ENCODE peak calls at places on chromosomes 7 and 10, in five cellular contexts. One of them, this sample, is unnamed.

GRCh38 chr10:13949844-13950542 is 363.2 kb downstream of the PRPF18 start:
- DNase-seq in C1 segment of cervical spinal cord: no peak
- DNase-seq in GM04504: peak
- DNase-seq in frontal cortex: no peak
- DNase-seq in activated CD4-positive, alpha-beta T cell treated with anti-CD3 and anti-CD28 coated beads, Interleukin-2, amount 50 U/mL, for 1 hour: no peak
- DNase-seq in this sample: no peak

GRCh38 chr10:84523509-84523908 is 195.1 kb downstream of the CCSER2 start:
- DNase-seq in C1 segment of cervical spinal cord: no peak
- DNase-seq in GM04504: no peak
- DNase-seq in frontal cortex: no peak
- DNase-seq in activated CD4-positive, alpha-beta T cell treated with anti-CD3 and anti-CD28 coated beads, Interleukin-2, amount 50 U/mL, for 1 hour: no peak
- DNase-seq in this sample: no peak

GRCh38 chr10:112526130-112526529 is 79.1 kb downstream of the VTI1A start:
- DNase-seq in C1 segment of cervical spinal cord: no peak
- DNase-seq in GM04504: no peak
- DNase-seq in frontal cortex: no peak
- DNase-seq in activated CD4-positive, alpha-beta T cell treated with anti-CD3 and anti-CD28 coated beads, Interleukin-2, amount 50 U/mL, for 1 hour: no peak
- DNase-seq in this sample: no peak

GRCh38 chr7:157484411-157485081 is 147.7 kb downstream of the DNAJB6 start:
- DNase-seq in C1 segment of cervical spinal cord: no peak
- DNase-seq in GM04504: no peak
- DNase-seq in frontal cortex: no peak
- DNase-seq in activated CD4-positive, alpha-beta T cell treated with anti-CD3 and anti-CD28 coated beads, Interleukin-2, amount 50 U/mL, for 1 hour: no peak
- DNase-seq in this sample: no peak

GRCh38 chr10:103648231-103648950 is 154.9 kb downstream of the NEURL1 start:
- DNase-seq in C1 segment of cervical spinal cord: no peak
- DNase-seq in GM04504: no peak
- DNase-seq in frontal cortex: no peak
- DNase-seq in activated CD4-positive, alpha-beta T cell treated with anti-CD3 and anti-CD28 coated beads, Interleukin-2, amount 50 U/mL, for 1 hour: no peak
- DNase-seq in this sample: no peak

GRCh38 chr7:14095233-14095950 is 105.9 kb upstream of the ETV1 start:
- DNase-seq in C1 segment of cervical spinal cord: no peak
- DNase-seq in GM04504: no peak
- DNase-seq in frontal cortex: no peak
- DNase-seq in activated CD4-positive, alpha-beta T cell treated with anti-CD3 and anti-CD28 coated beads, Interleukin-2, amount 50 U/mL, for 1 hour: no peak
- DNase-seq in this sample: no peak

GRCh38 chr7:40572810-40573470 is 438.1 kb downstream of the SUGCT start:
- DNase-seq in C1 segment of cervical spinal cord: no peak
- DNase-seq in GM04504: no peak
- DNase-seq in frontal cortex: no peak
- DNase-seq in activated CD4-positive, alpha-beta T cell treated with anti-CD3 and anti-CD28 coated beads, Interleukin-2, amount 50 U/mL, for 1 hour: no peak
- DNase-seq in this sample: no peak

GRCh38 chr10:132319853-132320669 is 11.9 kb upstream of the LRRC27 start:
- DNase-seq in C1 segment of cervical spinal cord: no peak
- DNase-seq in GM04504: peak
- DNase-seq in frontal cortex: no peak
- DNase-seq in activated CD4-positive, alpha-beta T cell treated with anti-CD3 and anti-CD28 coated beads, Interleukin-2, amount 50 U/mL, for 1 hour: no peak
- DNase-seq in this sample: no peak

GRCh38 chr7:128243273-128243672 is 2.2 kb downstream of the LEP start:
- DNase-seq in C1 segment of cervical spinal cord: no peak
- DNase-seq in GM04504: no peak
- DNase-seq in frontal cortex: no peak
- DNase-seq in activated CD4-positive, alpha-beta T cell treated with anti-CD3 and anti-CD28 coated beads, Interleukin-2, amount 50 U/mL, for 1 hour: no peak
- DNase-seq in this sample: no peak

GRCh38 chr10:6722616-6723004 is 142.5 kb upstream of the PRKCQ start:
- DNase-seq in C1 segment of cervical spinal cord: no peak
- DNase-seq in GM04504: no peak
- DNase-seq in frontal cortex: no peak
- DNase-seq in activated CD4-positive, alpha-beta T cell treated with anti-CD3 and anti-CD28 coated beads, Interleukin-2, amount 50 U/mL, for 1 hour: no peak
- DNase-seq in this sample: no peak

GRCh38 chr10:86172296-86172695 is 194.3 kb downstream of the GRID1 start:
- DNase-seq in C1 segment of cervical spinal cord: no peak
- DNase-seq in GM04504: no peak
- DNase-seq in frontal cortex: no peak
- DNase-seq in activated CD4-positive, alpha-beta T cell treated with anti-CD3 and anti-CD28 coated beads, Interleukin-2, amount 50 U/mL, for 1 hour: no peak
- DNase-seq in this sample: peak

GRCh38 chr7:46982928-46983327 is 599.0 kb downstream of the TNS3 start:
- DNase-seq in C1 segment of cervical spinal cord: no peak
- DNase-seq in GM04504: no peak
- DNase-seq in frontal cortex: no peak
- DNase-seq in activated CD4-positive, alpha-beta T cell treated with anti-CD3 and anti-CD28 coated beads, Interleukin-2, amount 50 U/mL, for 1 hour: no peak
- DNase-seq in this sample: no peak

GRCh38 chr10:45004661-45005060 is 3.9 kb downstream of the ZNF22 start:
- DNase-seq in C1 segment of cervical spinal cord: no peak
- DNase-seq in GM04504: no peak
- DNase-seq in frontal cortex: no peak
- DNase-seq in activated CD4-positive, alpha-beta T cell treated with anti-CD3 and anti-CD28 coated beads, Interleukin-2, amount 50 U/mL, for 1 hour: no peak
- DNase-seq in this sample: no peak

GRCh38 chr7:105760549-105761447 is 115.6 kb downstream of the ATXN7L1 start:
- DNase-seq in C1 segment of cervical spinal cord: no peak
- DNase-seq in GM04504: peak
- DNase-seq in frontal cortex: no peak
- DNase-seq in activated CD4-positive, alpha-beta T cell treated with anti-CD3 and anti-CD28 coated beads, Interleukin-2, amount 50 U/mL, for 1 hour: no peak
- DNase-seq in this sample: no peak

GRCh38 chr10:1598393-1599153 is 138.8 kb downstream of the ADARB2 start:
- DNase-seq in C1 segment of cervical spinal cord: no peak
- DNase-seq in GM04504: no peak
- DNase-seq in frontal cortex: no peak
- DNase-seq in activated CD4-positive, alpha-beta T cell treated with anti-CD3 and anti-CD28 coated beads, Interleukin-2, amount 50 U/mL, for 1 hour: no peak
- DNase-seq in this sample: no peak

GRCh38 chr7:12518920-12519681 is 51.4 kb upstream of the SCIN start:
- DNase-seq in C1 segment of cervical spinal cord: no peak
- DNase-seq in GM04504: no peak
- DNase-seq in frontal cortex: no peak
- DNase-seq in activated CD4-positive, alpha-beta T cell treated with anti-CD3 and anti-CD28 coated beads, Interleukin-2, amount 50 U/mL, for 1 hour: no peak
- DNase-seq in this sample: no peak

GRCh38 chr10:24989867-24990266 is 26.1 kb downstream of the ENKUR start:
- DNase-seq in C1 segment of cervical spinal cord: no peak
- DNase-seq in GM04504: peak
- DNase-seq in frontal cortex: no peak
- DNase-seq in activated CD4-positive, alpha-beta T cell treated with anti-CD3 and anti-CD28 coated beads, Interleukin-2, amount 50 U/mL, for 1 hour: no peak
- DNase-seq in this sample: no peak

GRCh38 chr7:126589068-126589684 is 663.6 kb downstream of the GRM8 start:
- DNase-seq in C1 segment of cervical spinal cord: no peak
- DNase-seq in GM04504: no peak
- DNase-seq in frontal cortex: no peak
- DNase-seq in activated CD4-positive, alpha-beta T cell treated with anti-CD3 and anti-CD28 coated beads, Interleukin-2, amount 50 U/mL, for 1 hour: no peak
- DNase-seq in this sample: no peak

GRCh38 chr7:115153770-115154468 is 232.0 kb downstream of the MDFIC start:
- DNase-seq in C1 segment of cervical spinal cord: no peak
- DNase-seq in GM04504: no peak
- DNase-seq in frontal cortex: no peak
- DNase-seq in activated CD4-positive, alpha-beta T cell treated with anti-CD3 and anti-CD28 coated beads, Interleukin-2, amount 50 U/mL, for 1 hour: no peak
- DNase-seq in this sample: no peak

GRCh38 chr10:76736848-76737495 is 900.6 kb downstream of the KCNMA1 start:
- DNase-seq in C1 segment of cervical spinal cord: no peak
- DNase-seq in GM04504: no peak
- DNase-seq in frontal cortex: no peak
- DNase-seq in activated CD4-positive, alpha-beta T cell treated with anti-CD3 and anti-CD28 coated beads, Interleukin-2, amount 50 U/mL, for 1 hour: no peak
- DNase-seq in this sample: no peak

GRCh38 chr10:110993024-110993693 is 73.8 kb downstream of the SHOC2 start:
- DNase-seq in C1 segment of cervical spinal cord: no peak
- DNase-seq in GM04504: peak
- DNase-seq in frontal cortex: no peak
- DNase-seq in activated CD4-positive, alpha-beta T cell treated with anti-CD3 and anti-CD28 coated beads, Interleukin-2, amount 50 U/mL, for 1 hour: no peak
- DNase-seq in this sample: no peak

GRCh38 chr7:1298938-1299885 is 66.5 kb downstream of the UNCX start:
- DNase-seq in C1 segment of cervical spinal cord: no peak
- DNase-seq in GM04504: no peak
- DNase-seq in frontal cortex: no peak
- DNase-seq in activated CD4-positive, alpha-beta T cell treated with anti-CD3 and anti-CD28 coated beads, Interleukin-2, amount 50 U/mL, for 1 hour: no peak
- DNase-seq in this sample: no peak

GRCh38 chr10:49243139-49243538 is 54.9 kb upstream of the TMEM273 start:
- DNase-seq in C1 segment of cervical spinal cord: no peak
- DNase-seq in GM04504: no peak
- DNase-seq in frontal cortex: no peak
- DNase-seq in activated CD4-positive, alpha-beta T cell treated with anti-CD3 and anti-CD28 coated beads, Interleukin-2, amount 50 U/mL, for 1 hour: no peak
- DNase-seq in this sample: no peak

GRCh38 chr10:56212951-56213350 is 148.1 kb downstream of the ZWINT start:
- DNase-seq in C1 segment of cervical spinal cord: no peak
- DNase-seq in GM04504: no peak
- DNase-seq in frontal cortex: no peak
- DNase-seq in activated CD4-positive, alpha-beta T cell treated with anti-CD3 and anti-CD28 coated beads, Interleukin-2, amount 50 U/mL, for 1 hour: no peak
- DNase-seq in this sample: no peak

GRCh38 chr7:106392144-106392543 is 107.4 kb upstream of the NAMPT start:
- DNase-seq in C1 segment of cervical spinal cord: no peak
- DNase-seq in GM04504: no peak
- DNase-seq in frontal cortex: no peak
- DNase-seq in activated CD4-positive, alpha-beta T cell treated with anti-CD3 and anti-CD28 coated beads, Interleukin-2, amount 50 U/mL, for 1 hour: no peak
- DNase-seq in this sample: no peak

GRCh38 chr7:79430391-79430790 is 23.1 kb downstream of the MAGI2 start:
- DNase-seq in C1 segment of cervical spinal cord: no peak
- DNase-seq in GM04504: no peak
- DNase-seq in frontal cortex: no peak
- DNase-seq in activated CD4-positive, alpha-beta T cell treated with anti-CD3 and anti-CD28 coated beads, Interleukin-2, amount 50 U/mL, for 1 hour: no peak
- DNase-seq in this sample: no peak

GRCh38 chr10:2619927-2620326 is 447.4 kb upstream of the PFKP start:
- DNase-seq in C1 segment of cervical spinal cord: no peak
- DNase-seq in GM04504: no peak
- DNase-seq in frontal cortex: no peak
- DNase-seq in activated CD4-positive, alpha-beta T cell treated with anti-CD3 and anti-CD28 coated beads, Interleukin-2, amount 50 U/mL, for 1 hour: no peak
- DNase-seq in this sample: no peak

GRCh38 chr10:46520941-46521340 is 35.5 kb downstream of the GPRIN2 start:
- DNase-seq in C1 segment of cervical spinal cord: no peak
- DNase-seq in GM04504: no peak
- DNase-seq in frontal cortex: no peak
- DNase-seq in activated CD4-positive, alpha-beta T cell treated with anti-CD3 and anti-CD28 coated beads, Interleukin-2, amount 50 U/mL, for 1 hour: no peak
- DNase-seq in this sample: no peak

GRCh38 chr7:105982388-105982787 is 19.3 kb downstream of the CDHR3 start:
- DNase-seq in C1 segment of cervical spinal cord: no peak
- DNase-seq in GM04504: no peak
- DNase-seq in frontal cortex: no peak
- DNase-seq in activated CD4-positive, alpha-beta T cell treated with anti-CD3 and anti-CD28 coated beads, Interleukin-2, amount 50 U/mL, for 1 hour: no peak
- DNase-seq in this sample: no peak

GRCh38 chr7:38703093-38703492 is 71.9 kb upstream of the AMPH start:
- DNase-seq in C1 segment of cervical spinal cord: no peak
- DNase-seq in GM04504: no peak
- DNase-seq in frontal cortex: no peak
- DNase-seq in activated CD4-positive, alpha-beta T cell treated with anti-CD3 and anti-CD28 coated beads, Interleukin-2, amount 50 U/mL, for 1 hour: no peak
- DNase-seq in this sample: no peak

GRCh38 chr10:75613685-75614587 is 182.5 kb downstream of the LRMDA start:
- DNase-seq in C1 segment of cervical spinal cord: no peak
- DNase-seq in GM04504: peak
- DNase-seq in frontal cortex: no peak
- DNase-seq in activated CD4-positive, alpha-beta T cell treated with anti-CD3 and anti-CD28 coated beads, Interleukin-2, amount 50 U/mL, for 1 hour: no peak
- DNase-seq in this sample: no peak

GRCh38 chr7:157445246-157445955 is 108.6 kb downstream of the DNAJB6 start:
- DNase-seq in C1 segment of cervical spinal cord: no peak
- DNase-seq in GM04504: no peak
- DNase-seq in frontal cortex: no peak
- DNase-seq in activated CD4-positive, alpha-beta T cell treated with anti-CD3 and anti-CD28 coated beads, Interleukin-2, amount 50 U/mL, for 1 hour: no peak
- DNase-seq in this sample: no peak

GRCh38 chr7:16528520-16528919 is 1.9 kb downstream of the LRRC72 start:
- DNase-seq in C1 segment of cervical spinal cord: no peak
- DNase-seq in GM04504: no peak
- DNase-seq in frontal cortex: no peak
- DNase-seq in activated CD4-positive, alpha-beta T cell treated with anti-CD3 and anti-CD28 coated beads, Interleukin-2, amount 50 U/mL, for 1 hour: no peak
- DNase-seq in this sample: no peak

GRCh38 chr7:83339927-83340326 is 177.2 kb upstream of the PCLO start:
- DNase-seq in C1 segment of cervical spinal cord: no peak
- DNase-seq in GM04504: no peak
- DNase-seq in frontal cortex: no peak
- DNase-seq in activated CD4-positive, alpha-beta T cell treated with anti-CD3 and anti-CD28 coated beads, Interleukin-2, amount 50 U/mL, for 1 hour: no peak
- DNase-seq in this sample: no peak

GRCh38 chr7:27784399-27785053 is 44.6 kb downstream of the TAX1BP1 start:
- DNase-seq in C1 segment of cervical spinal cord: no peak
- DNase-seq in GM04504: peak
- DNase-seq in frontal cortex: no peak
- DNase-seq in activated CD4-positive, alpha-beta T cell treated with anti-CD3 and anti-CD28 coated beads, Interleukin-2, amount 50 U/mL, for 1 hour: no peak
- DNase-seq in this sample: no peak

GRCh38 chr7:2927592-2927991 is 83.5 kb upstream of the GNA12 start:
- DNase-seq in C1 segment of cervical spinal cord: no peak
- DNase-seq in GM04504: no peak
- DNase-seq in frontal cortex: no peak
- DNase-seq in activated CD4-positive, alpha-beta T cell treated with anti-CD3 and anti-CD28 coated beads, Interleukin-2, amount 50 U/mL, for 1 hour: no peak
- DNase-seq in this sample: no peak

This sample was measured in D721Med.